ENCODE peak calls at places on chromosomes 1 and 21, in eight cellular contexts. I is A549, X is fibroblast of lung, E is AG10803, U is heart right ventricle, P is fibroblast of mammary gland, V is fibroblast of pulmonary artery, D is psoas muscle. S is an unnamed sample.

GRCh38 chr1:75444220-75444619 is 166.7 kb downstream of the SLC44A5 start:
- DNase-seq in I (no peak), X (no peak), E (no peak), U (no peak), P (no peak), V (no peak), D (no peak), S (no peak)

GRCh38 chr1:172849653-172850052 is 190.8 kb downstream of the FASLG start:
- DNase-seq in I (no peak), X (no peak), E (no peak), U (no peak), P (no peak), V (no peak), D (no peak), S (no peak)

GRCh38 chr1:211258310-211258755 is 833 bp upstream of the RCOR3 start:
- DNase-seq in I (peak), X (peak), E (peak), U (peak), P (peak), V (peak), D (peak), S (peak)

GRCh38 chr1:147634645-147635044 is 35.7 kb downstream of the ACP6 start:
- DNase-seq in I (no peak), X (no peak), E (no peak), U (no peak), P (no peak), V (no peak), D (no peak), S (no peak)

GRCh38 chr1:233281711-233282581 is 13.6 kb downstream of the PCNX2 start:
- DNase-seq in I (no peak), X (peak), E (peak), U (no peak), P (peak), V (peak), D (no peak), S (peak)

GRCh38 chr1:184419734-184420161 is 32.9 kb downstream of the C1orf21 start:
- DNase-seq in I (peak), X (peak), E (peak), U (no peak), P (peak), V (peak), D (no peak), S (no peak)

GRCh38 chr1:21272540-21272939 is 17.7 kb downstream of the ECE1 start:
- DNase-seq in I (no peak), X (no peak), E (no peak), U (no peak), P (no peak), V (no peak), D (no peak), S (no peak)

GRCh38 chr1:42210421-42211133 is 46.0 kb upstream of the GUCA2A start:
- DNase-seq in I (no peak), X (peak), E (peak), U (no peak), P (peak), V (peak), D (no peak), S (no peak)

GRCh38 chr21:42425603-42425985 is 21.9 kb downstream of the UBASH3A start:
- DNase-seq in I (no peak), X (no peak), E (no peak), U (no peak), P (no peak), V (no peak), D (no peak), S (no peak)

GRCh38 chr1:211734791-211735190 is 59.4 kb upstream of the NEK2 start:
- DNase-seq in I (peak), X (no peak), E (no peak), U (no peak), P (no peak), V (no peak), D (no peak), S (no peak)

GRCh38 chr1:173017792-173018191 is 32.9 kb downstream of the TNFSF18 start:
- DNase-seq in I (no peak), X (peak), E (no peak), U (no peak), P (no peak), V (no peak), D (no peak), S (no peak)

GRCh38 chr1:157157481-157158190 is 19.4 kb upstream of the ETV3 start:
- DNase-seq in I (no peak), X (peak), E (peak), U (no peak), P (peak), V (peak), D (no peak), S (peak)

GRCh38 chr1:212118167-212118871 is 82.8 kb downstream of the DTL start:
- DNase-seq in I (no peak), X (no peak), E (no peak), U (no peak), P (no peak), V (peak), D (no peak), S (peak)

GRCh38 chr1:230825061-230825803 is 43.1 kb downstream of the C1orf198 start:
- DNase-seq in I (peak), X (peak), E (peak), U (no peak), P (peak), V (peak), D (no peak), S (peak)

DNA sequence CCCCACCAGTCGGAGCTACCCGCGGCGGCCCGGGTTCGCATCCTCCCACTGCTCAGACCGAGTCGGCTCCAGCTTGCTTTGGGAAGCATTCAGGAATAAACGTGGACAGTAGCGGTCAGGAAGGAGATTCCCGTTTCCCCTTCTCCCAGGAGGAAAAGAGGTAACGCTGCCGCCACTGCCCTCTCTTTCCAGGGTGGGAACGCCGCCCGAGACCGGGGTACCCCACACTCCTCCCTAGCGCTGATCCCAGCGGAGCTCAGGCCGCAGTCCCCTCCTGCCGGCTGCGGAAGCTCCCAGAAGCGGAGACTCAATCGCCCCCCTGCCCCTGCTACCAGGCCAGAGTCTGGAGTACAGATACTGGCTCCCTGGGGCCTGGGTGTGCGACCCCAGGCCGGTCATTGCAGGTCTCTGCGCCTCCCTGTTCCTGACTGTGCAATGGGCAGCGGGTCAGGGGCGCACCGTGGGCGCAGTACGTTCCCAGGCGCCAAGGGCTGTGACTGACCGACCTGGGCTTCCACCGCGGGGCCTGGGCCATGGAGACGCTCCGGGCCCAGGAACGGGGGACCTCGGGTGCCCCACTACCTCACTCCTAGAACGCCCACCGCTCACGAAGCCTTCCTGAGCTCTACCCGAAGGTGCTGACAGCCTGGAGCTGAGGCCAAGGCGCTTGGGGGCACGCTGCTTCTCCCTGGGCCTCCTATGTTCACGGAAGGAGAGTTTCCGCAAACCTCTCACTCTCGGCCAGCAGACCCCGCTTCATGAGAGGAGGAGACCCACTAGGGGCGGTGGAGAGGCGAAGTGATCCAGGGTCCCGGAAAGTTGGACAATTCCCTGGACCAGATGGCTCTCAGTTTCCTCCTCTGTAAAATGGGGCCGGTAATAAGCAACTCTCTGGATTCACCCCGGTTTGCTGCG is 7.8 kb downstream of the DMRTA2 start:
- DNase-seq in I (no peak), X (no peak), E (no peak), U (no peak), P (no peak), V (no peak), D (no peak), S (no peak)
- H3K4me3 ChIP-seq in I (no peak), X (no peak), E (no peak), U (no peak), P (no peak), V (no peak), D (no peak), S (no peak)

GRCh38 chr1:82318921-82319320 is 518.2 kb downstream of the ADGRL2 start:
- DNase-seq in I (no peak), X (peak), E (no peak), U (no peak), P (peak), V (peak), D (no peak), S (no peak)
- TF ChIP-seq CTCF in I (no peak), X (no peak), E (no peak), U (no peak), P (no peak), V (no peak), D (no peak), S (no peak)

GRCh38 chr1:2121071-2121691 is 71.0 kb downstream of the PRKCZ start:
- DNase-seq in I (no peak), X (no peak), E (no peak), U (no peak), P (no peak), V (no peak), D (no peak), S (no peak)
- H3K4me3 ChIP-seq in I (no peak), X (no peak), E (no peak), U (no peak), P (no peak), V (no peak), D (no peak), S (no peak)

DNA sequence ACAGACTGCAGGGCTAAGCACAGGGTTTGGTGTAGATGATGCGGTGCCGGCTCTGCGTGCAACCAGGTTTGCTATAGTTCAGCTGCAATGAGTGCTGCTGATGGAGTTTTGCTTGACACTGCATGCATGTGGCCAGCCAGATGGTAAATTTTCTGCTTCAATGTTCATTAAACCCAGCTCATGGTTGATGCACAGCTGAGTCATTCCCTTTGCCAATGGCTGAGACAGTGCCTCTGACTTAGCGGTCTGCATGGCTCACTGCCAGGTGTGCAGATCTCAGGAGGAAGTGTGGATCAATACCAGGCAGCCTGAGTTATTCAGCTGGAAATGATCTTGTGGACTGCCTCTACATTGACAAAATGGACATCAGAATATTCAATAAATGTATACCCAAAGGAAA is 172.7 kb upstream of the ZP4 start:
- DNase-seq in I (peak), X (peak), E (peak), U (no peak), P (peak), V (no peak), D (no peak), S (peak)
- TF ChIP-seq CTCF in I (no peak), X (no peak), E (no peak), U (no peak), P (no peak), V (no peak), D (no peak), S (no peak)